ENCODE peak calls at places on chromosomes 16 and 17, in ten cellular contexts. N is GM23338; O is cardiac fibroblast; M is AG09309; D is gastrocnemius medialis; P is CD8-positive, alpha-beta memory T cell; X is lower leg skin; Z is lower lobe of right lung; F is OCI-LY7; S is fibroblast of mammary gland. B is an unnamed sample.

GRCh38 chr17:81002409-81003361 is 11.0 kb downstream of the CHMP6 start:
- DNase-seq in M (no peak), Z (peak), D (no peak), P (no peak), F (no peak), X (peak), N (no peak), S (peak), O (peak), B (no peak)

GRCh38 chr17:44915321-44915726 is at the start of gene GFAP:
- DNase-seq in S (no peak), X (no peak), Z (peak), N (no peak), O (no peak), M (no peak), D (no peak), P (no peak), F (no peak), B (no peak)

GRCh38 chr17:15260376-15261062 is 4.6 kb downstream of the PMP22 start:
- DNase-seq in O (peak), F (no peak), M (peak), Z (peak), S (peak), N (peak), X (peak), D (peak), P (peak), B (peak)

GRCh38 chr17:57211543-57211942 is 44.8 kb upstream of the MSI2 start:
- DNase-seq in S (peak), P (no peak), X (no peak), F (no peak), O (no peak), M (no peak), Z (no peak), N (no peak), D (no peak), B (no peak)

GRCh38 chr16:86761117-86761971 is 183.0 kb downstream of the FOXL1 start:
- DNase-seq in X (peak), P (no peak), Z (no peak), M (no peak), N (peak), O (peak), D (no peak), F (peak), S (peak), B (no peak)

GRCh38 chr16:4679854-4680636 is 13.3 kb upstream of the NUDT16L1 start:
- DNase-seq in X (no peak), Z (peak), M (no peak), D (no peak), P (no peak), N (no peak), F (no peak), S (peak), O (peak), B (peak)

GRCh38 chr17:77286391-77286640 is 145.5 kb downstream of the SEC14L1 start:
- DNase-seq in D (no peak), F (no peak), O (no peak), M (no peak), X (no peak), P (no peak), N (no peak), Z (no peak), S (no peak), B (no peak)

GRCh38 chr17:49696233-49696761 is 11.5 kb downstream of the SLC35B1 start:
- DNase-seq in M (no peak), F (no peak), P (peak), S (no peak), O (no peak), N (no peak), D (no peak), X (no peak), Z (no peak), B (no peak)

GRCh38 chr16:31453255-31454204 is 5.8 kb upstream of the ARMC5 start:
- DNase-seq in S (peak), P (no peak), F (no peak), X (peak), D (peak), O (peak), M (no peak), N (peak), Z (peak), B (no peak)

GRCh38 chr17:41190328-41190727 is 641 bp downstream of the KRTAP9-1 start:
- DNase-seq in N (no peak), F (no peak), M (no peak), D (no peak), O (no peak), Z (no peak), P (no peak), X (no peak), S (no peak), B (no peak)

GRCh38 chr17:41199421-41200098 is 9.9 kb downstream of the KRTAP9-1 start:
- DNase-seq in P (no peak), S (no peak), M (no peak), Z (no peak), O (no peak), N (no peak), X (no peak), F (no peak), D (no peak), B (peak)

GRCh38 chr17:41196068-41196467 is 6.4 kb downstream of the KRTAP9-1 start:
- DNase-seq in P (no peak), F (no peak), X (no peak), M (no peak), S (no peak), O (no peak), Z (no peak), D (no peak), N (no peak), B (no peak)
- H3K4me3 ChIP-seq in P (no peak), F (no peak), X (no peak), M (no peak), S (no peak), O (no peak), Z (no peak), D (no peak), N (no peak), B (no peak)

GRCh38 chr16:66926171-66926570 is 836 bp upstream of the RRAD start:
- DNase-seq in O (no peak), S (no peak), N (no peak), X (no peak), P (no peak), Z (no peak), D (peak), M (no peak), F (no peak), B (no peak)

GRCh38 chr16:66924527-66925321 is 611 bp downstream of the RRAD start:
- DNase-seq in D (no peak), X (no peak), M (no peak), F (no peak), S (no peak), O (no peak), N (peak), Z (peak), P (peak), B (no peak)

GRCh38 chr16:66923866-66924265 is 1.5 kb downstream of the RRAD start:
- DNase-seq in X (no peak), F (no peak), S (no peak), Z (peak), M (no peak), D (no peak), N (no peak), P (no peak), O (no peak), B (no peak)

GRCh38 chr16:66927012-66927436 is 1.7 kb upstream of the RRAD start:
- DNase-seq in X (no peak), N (peak), D (no peak), S (peak), P (no peak), O (peak), Z (peak), F (no peak), M (peak), B (no peak)

GRCh38 chr16:66925322-66925840 is at the start of gene RRAD:
- DNase-seq in Z (peak), D (peak), P (no peak), N (peak), M (no peak), X (no peak), O (peak), S (no peak), F (no peak), B (no peak)
- H3K4me3 ChIP-seq in Z (peak), D (peak), P (no peak), N (peak), M (peak), X (no peak), O (peak), S (peak), F (no peak), B (no peak)

DNA sequence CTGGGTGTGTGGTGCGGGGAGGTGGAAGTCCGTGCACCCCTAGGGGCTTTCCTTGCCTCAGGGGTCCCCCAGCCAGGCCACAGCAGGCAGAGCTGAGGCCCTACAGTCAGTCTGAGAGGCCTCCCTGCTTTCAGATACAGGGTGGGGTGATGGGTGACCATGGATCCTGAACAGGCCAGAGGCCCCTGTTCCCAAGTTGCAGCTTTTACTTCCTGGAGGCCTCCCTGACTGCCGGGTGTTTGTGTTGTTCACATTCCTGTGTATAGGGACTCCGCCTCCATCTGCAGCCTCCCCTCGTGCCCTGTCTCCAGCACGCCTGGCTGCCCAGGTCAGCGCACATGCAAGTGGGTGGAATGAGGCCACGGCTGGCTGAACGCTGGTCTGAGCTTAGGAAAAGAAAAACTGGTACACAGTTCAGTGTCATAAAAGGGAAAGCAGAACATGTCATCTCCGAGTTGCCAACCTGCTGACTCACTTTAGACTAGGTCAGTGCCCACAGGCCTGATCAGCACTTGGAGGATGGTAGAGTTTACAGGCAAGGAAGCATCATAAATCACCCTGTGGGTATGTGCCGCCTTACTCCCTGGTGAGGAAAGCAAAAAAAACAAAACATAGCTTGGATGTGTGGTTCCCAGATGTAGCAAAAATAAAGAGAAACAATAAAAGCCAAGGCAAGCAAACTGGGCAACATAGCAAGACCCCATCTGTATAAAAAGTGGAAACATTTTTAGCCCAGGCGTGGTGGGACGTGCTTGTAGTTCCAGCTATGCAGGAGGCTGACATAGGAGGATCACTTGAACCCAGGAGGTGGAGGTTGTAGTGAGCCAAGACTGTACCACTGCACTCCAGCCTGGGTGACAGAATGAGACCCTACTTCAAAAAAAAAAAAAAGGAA is 6.2 kb upstream of the SLC7A6 start:
- DNase-seq in S (peak), Z (peak), D (peak), M (no peak), O (peak), P (no peak), X (no peak), F (no peak), N (no peak), B (no peak)
- H3K4me3 ChIP-seq in S (no peak), Z (no peak), D (no peak), M (no peak), O (no peak), P (no peak), X (no peak), F (peak), N (no peak), B (no peak)

GRCh38 chr16:2716948-2717347 is 3.1 kb downstream of the PRSS27 start:
- DNase-seq in M (no peak), N (peak), D (no peak), S (no peak), Z (no peak), F (no peak), X (no peak), P (no peak), O (no peak), B (no peak)
- H3K4me3 ChIP-seq in M (no peak), N (no peak), D (no peak), S (no peak), Z (no peak), F (no peak), X (no peak), P (no peak), O (no peak), B (no peak)

GRCh38 chr16:69726313-69727060 is at the start of gene NQO1:
- DNase-seq in S (peak), N (peak), X (peak), F (peak), O (peak), M (peak), Z (peak), D (peak), P (peak), B (peak)

GRCh38 chr16:69721441-69721957 is 4.9 kb downstream of the NQO1 start:
- DNase-seq in M (no peak), P (no peak), N (no peak), X (peak), F (no peak), S (no peak), D (no peak), Z (no peak), O (no peak), B (no peak)

GRCh38 chr16:69725480-69726312 is 664 bp downstream of the NQO1 start:
- DNase-seq in X (peak), M (no peak), D (no peak), O (no peak), Z (no peak), F (no peak), P (no peak), S (no peak), N (no peak), B (no peak)

GRCh38 chr16:69724981-69725479 is 1.3 kb downstream of the NQO1 start:
- DNase-seq in F (no peak), D (no peak), P (no peak), Z (no peak), M (no peak), S (no peak), O (peak), N (peak), X (peak), B (no peak)

GRCh38 chr16:69724414-69724873 is 1.9 kb downstream of the NQO1 start:
- DNase-seq in S (no peak), O (no peak), D (no peak), P (no peak), M (no peak), X (peak), F (no peak), N (no peak), Z (no peak), B (no peak)
- H3K4me3 ChIP-seq in S (peak), O (peak), D (no peak), P (no peak), M (peak), X (no peak), F (no peak), N (peak), Z (peak), B (no peak)

GRCh38 chr17:6755731-6756184 is at the start of gene XAF1:
- DNase-seq in D (peak), X (no peak), O (peak), M (peak), Z (peak), N (no peak), F (peak), P (peak), S (peak), B (no peak)
- H3K4me3 ChIP-seq in D (peak), X (peak), O (peak), M (peak), Z (peak), N (no peak), F (peak), P (peak), S (peak), B (no peak)

B was measured in LNCaP clone FGC.